ENCODE peak calls at places on chromosome 6, in four cellular contexts. One of them, this sample, is unnamed.

GRCh38 chr6:107668826-107669474 is 155.2 kb downstream of the SCML4 start:
- DNase-seq in HFF-Myc: no peak
- DNase-seq in activated B cell treated with CpG ODN at 0.5 μM for 24 hours: peak; percentile 32
- DNase-seq in AG09309: no peak
- DNase-seq in this sample: no peak

GRCh38 chr6:168027521-168027920 is 30.1 kb downstream of the KIF25 start:
- DNase-seq in AG09309: no peak
- DNase-seq in activated B cell treated with CpG ODN at 0.5 μM for 24 hours: no peak
- DNase-seq in HFF-Myc: no peak
- DNase-seq in this sample: no peak

GRCh38 chr6:89372506-89372901 is 20.0 kb upstream of the UBE2J1 start:
- DNase-seq in HFF-Myc: no peak
- DNase-seq in activated B cell treated with CpG ODN at 0.5 μM for 24 hours: no peak
- DNase-seq in AG09309: no peak
- DNase-seq in this sample: no peak

GRCh38 chr6:30876039-30876730 is 8.1 kb upstream of the DDR1 start:
- DNase-seq in activated B cell treated with CpG ODN at 0.5 μM for 24 hours: no peak
- DNase-seq in HFF-Myc: no peak
- DNase-seq in AG09309: peak; percentile 41
- DNase-seq in this sample: no peak

GRCh38 chr6:62283828-62284411 is 2.1 kb downstream of the KHDRBS2 start:
- DNase-seq in activated B cell treated with CpG ODN at 0.5 μM for 24 hours: no peak
- DNase-seq in HFF-Myc: peak; percentile 0
- DNase-seq in AG09309: no peak
- DNase-seq in this sample: no peak

GRCh38 chr6:3820563-3820962 is 28.6 kb upstream of the FAM50B start:
- DNase-seq in AG09309: no peak
- DNase-seq in activated B cell treated with CpG ODN at 0.5 μM for 24 hours: no peak
- DNase-seq in HFF-Myc: no peak
- DNase-seq in this sample: no peak

GRCh38 chr6:80520195-80520594 is 413.7 kb downstream of the BCKDHB start:
- DNase-seq in HFF-Myc: no peak
- DNase-seq in AG09309: no peak
- DNase-seq in activated B cell treated with CpG ODN at 0.5 μM for 24 hours: no peak
- DNase-seq in this sample: no peak

GRCh38 chr6:6556738-6557503 is 31.6 kb upstream of the LY86 start:
- DNase-seq in HFF-Myc: no peak
- DNase-seq in AG09309: peak; percentile 23
- DNase-seq in activated B cell treated with CpG ODN at 0.5 μM for 24 hours: peak; percentile 28
- DNase-seq in this sample: peak; percentile 64

GRCh38 chr6:104527311-104527710 is 332.4 kb downstream of the HACE1 start:
- DNase-seq in activated B cell treated with CpG ODN at 0.5 μM for 24 hours: no peak
- DNase-seq in HFF-Myc: no peak
- DNase-seq in AG09309: no peak
- DNase-seq in this sample: no peak

GRCh38 chr6:134826889-134827737 is 122.8 kb downstream of the ALDH8A1 start:
- DNase-seq in activated B cell treated with CpG ODN at 0.5 μM for 24 hours: no peak
- DNase-seq in AG09309: peak; percentile 100
- DNase-seq in HFF-Myc: peak; percentile 58
- DNase-seq in this sample: no peak

GRCh38 chr6:56690519-56691200 is 48.0 kb upstream of the DST start:
- DNase-seq in HFF-Myc: no peak
- DNase-seq in AG09309: no peak
- DNase-seq in activated B cell treated with CpG ODN at 0.5 μM for 24 hours: no peak
- DNase-seq in this sample: no peak

GRCh38 chr6:11738681-11739375 is 39.8 kb downstream of the ADTRP start:
- DNase-seq in HFF-Myc: no peak
- DNase-seq in AG09309: no peak
- DNase-seq in activated B cell treated with CpG ODN at 0.5 μM for 24 hours: no peak
- DNase-seq in this sample: no peak

GRCh38 chr6:4449409-4449808 is 314.0 kb upstream of the ECI2 start:
- DNase-seq in HFF-Myc: no peak
- DNase-seq in activated B cell treated with CpG ODN at 0.5 μM for 24 hours: no peak
- DNase-seq in AG09309: no peak
- DNase-seq in this sample: no peak

GRCh38 chr6:3211681-3212080 is 15.8 kb downstream of the TUBB2B start:
- DNase-seq in AG09309: no peak
- DNase-seq in HFF-Myc: no peak
- DNase-seq in activated B cell treated with CpG ODN at 0.5 μM for 24 hours: no peak
- DNase-seq in this sample: no peak

GRCh38 chr6:54776891-54777290 is 69.7 kb upstream of the FAM83B start:
- DNase-seq in AG09309: no peak
- DNase-seq in HFF-Myc: no peak
- DNase-seq in activated B cell treated with CpG ODN at 0.5 μM for 24 hours: no peak
- DNase-seq in this sample: no peak

GRCh38 chr6:149065658-149066556 is 251.6 kb upstream of the TAB2 start:
- DNase-seq in HFF-Myc: no peak
- DNase-seq in AG09309: no peak
- DNase-seq in activated B cell treated with CpG ODN at 0.5 μM for 24 hours: no peak
- DNase-seq in this sample: no peak

GRCh38 chr6:157430834-157431233 is 49.8 kb downstream of the ZDHHC14 start:
- DNase-seq in activated B cell treated with CpG ODN at 0.5 μM for 24 hours: no peak
- DNase-seq in AG09309: no peak
- DNase-seq in HFF-Myc: no peak
- DNase-seq in this sample: no peak

GRCh38 chr6:133871131-133871530 is 17.8 kb upstream of the TCF21 start:
- DNase-seq in activated B cell treated with CpG ODN at 0.5 μM for 24 hours: no peak
- DNase-seq in HFF-Myc: no peak
- DNase-seq in AG09309: no peak
- DNase-seq in this sample: no peak

GRCh38 chr6:142744836-142745235 is 200.1 kb downstream of the HIVEP2 start:
- DNase-seq in HFF-Myc: no peak
- DNase-seq in activated B cell treated with CpG ODN at 0.5 μM for 24 hours: no peak
- DNase-seq in AG09309: no peak
- DNase-seq in this sample: no peak

GRCh38 chr6:136129365-136129764 is 120.7 kb downstream of the MTFR2 start:
- DNase-seq in activated B cell treated with CpG ODN at 0.5 μM for 24 hours: no peak
- DNase-seq in AG09309: no peak
- DNase-seq in HFF-Myc: no peak
- DNase-seq in this sample: no peak

GRCh38 chr6:39295538-39295937 is 18.7 kb downstream of the KCNK17 start:
- DNase-seq in activated B cell treated with CpG ODN at 0.5 μM for 24 hours: no peak
- DNase-seq in AG09309: no peak
- DNase-seq in HFF-Myc: no peak
- DNase-seq in this sample: no peak

GRCh38 chr6:12369781-12370262 is 79.7 kb downstream of the EDN1 start:
- DNase-seq in AG09309: no peak
- DNase-seq in activated B cell treated with CpG ODN at 0.5 μM for 24 hours: no peak
- DNase-seq in HFF-Myc: no peak
- DNase-seq in this sample: no peak

GRCh38 chr6:36224918-36225461 is 28.4 kb downstream of the BRPF3 start:
- DNase-seq in activated B cell treated with CpG ODN at 0.5 μM for 24 hours: no peak
- DNase-seq in HFF-Myc: no peak
- DNase-seq in AG09309: no peak
- DNase-seq in this sample: no peak

GRCh38 chr6:26414281-26414680 is 12.2 kb downstream of the BTN3A1 start:
- DNase-seq in HFF-Myc: no peak
- DNase-seq in activated B cell treated with CpG ODN at 0.5 μM for 24 hours: no peak
- DNase-seq in AG09309: no peak
- DNase-seq in this sample: no peak

GRCh38 chr6:26415791-26416190 is 13.7 kb downstream of the BTN3A1 start:
- DNase-seq in AG09309: no peak
- DNase-seq in HFF-Myc: no peak
- DNase-seq in activated B cell treated with CpG ODN at 0.5 μM for 24 hours: no peak
- DNase-seq in this sample: no peak

GRCh38 chr6:26412954-26413353 is 10.9 kb downstream of the BTN3A1 start:
- DNase-seq in activated B cell treated with CpG ODN at 0.5 μM for 24 hours: no peak
- DNase-seq in HFF-Myc: no peak
- DNase-seq in AG09309: no peak
- DNase-seq in this sample: no peak

GRCh38 chr6:26416288-26416687 is 14.2 kb downstream of the BTN3A1 start:
- DNase-seq in HFF-Myc: no peak
- DNase-seq in AG09309: no peak
- DNase-seq in activated B cell treated with CpG ODN at 0.5 μM for 24 hours: no peak
- DNase-seq in this sample: no peak

DNA sequence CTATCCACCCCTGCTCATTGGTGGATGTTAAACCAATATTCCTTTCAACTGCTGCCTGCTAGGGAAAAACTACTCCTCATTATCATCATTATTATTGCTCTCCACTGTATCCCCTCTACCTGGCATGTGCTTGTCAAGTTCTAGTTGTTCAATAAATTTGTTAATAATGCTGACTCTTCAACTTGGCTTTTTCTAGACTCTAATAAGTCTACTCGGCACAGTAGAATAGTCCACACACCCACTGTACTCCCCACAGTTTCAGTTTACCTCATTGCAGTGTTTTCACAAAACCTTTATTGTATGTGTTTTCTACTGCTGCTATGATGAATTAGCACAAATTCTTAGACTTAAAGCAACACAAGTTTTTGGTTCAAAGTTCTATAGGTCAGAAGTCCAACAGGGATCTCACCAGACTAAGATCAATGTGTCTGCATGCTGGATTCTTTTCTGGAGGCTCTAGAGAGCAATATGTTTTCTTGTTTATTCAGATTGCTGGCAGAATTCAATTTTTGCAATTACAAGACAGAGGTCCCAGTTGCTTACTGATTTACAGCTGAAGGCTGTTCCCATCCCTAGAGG is 13.1 kb downstream of the BTN3A1 start:
- DNase-seq in activated B cell treated with CpG ODN at 0.5 μM for 24 hours: no peak
- DNase-seq in AG09309: no peak
- DNase-seq in HFF-Myc: no peak
- DNase-seq in this sample: no peak
- TF ChIP-seq CTCF in activated B cell treated with CpG ODN at 0.5 μM for 24 hours: no peak
- TF ChIP-seq CTCF in AG09309: no peak
- TF ChIP-seq CTCF in HFF-Myc: no peak
- TF ChIP-seq CTCF in this sample: no peak

GRCh38 chr6:75393806-75394205 is 99.8 kb downstream of the FILIP1 start:
- DNase-seq in activated B cell treated with CpG ODN at 0.5 μM for 24 hours: no peak
- DNase-seq in HFF-Myc: no peak
- DNase-seq in AG09309: no peak
- DNase-seq in this sample: no peak
- TF ChIP-seq CTCF in activated B cell treated with CpG ODN at 0.5 μM for 24 hours: no peak
- TF ChIP-seq CTCF in HFF-Myc: no peak
- TF ChIP-seq CTCF in AG09309: no peak
- TF ChIP-seq CTCF in this sample: no peak

GRCh38 chr6:84197708-84198107 is 29.7 kb downstream of the CEP162 start:
- DNase-seq in HFF-Myc: no peak
- DNase-seq in activated B cell treated with CpG ODN at 0.5 μM for 24 hours: no peak
- DNase-seq in AG09309: no peak
- DNase-seq in this sample: no peak
- TF ChIP-seq CTCF in HFF-Myc: no peak
- TF ChIP-seq CTCF in activated B cell treated with CpG ODN at 0.5 μM for 24 hours: no peak
- TF ChIP-seq CTCF in AG09309: no peak
- TF ChIP-seq CTCF in this sample: no peak

DNA sequence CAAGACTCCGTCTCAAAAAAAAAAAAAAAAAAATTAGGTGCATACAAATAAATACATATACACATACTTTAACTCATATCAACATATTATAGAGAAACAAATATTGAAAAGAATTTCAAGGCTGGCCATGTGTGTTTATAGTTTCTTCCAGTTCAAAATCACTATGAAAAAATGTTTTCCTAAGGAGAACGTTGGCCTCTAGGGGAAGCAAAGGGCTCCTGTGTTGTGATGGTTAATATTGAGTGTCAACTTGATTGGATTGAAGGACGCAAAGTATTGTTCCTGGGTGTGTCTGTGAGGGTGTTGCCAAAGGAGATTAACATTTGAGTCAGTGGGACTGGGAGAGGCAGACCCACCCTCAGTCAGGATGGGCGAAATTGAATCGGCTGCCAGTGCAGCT is 182.0 kb upstream of the AGPAT4 start:
- DNase-seq in HFF-Myc: no peak
- DNase-seq in AG09309: no peak
- DNase-seq in activated B cell treated with CpG ODN at 0.5 μM for 24 hours: no peak
- DNase-seq in this sample: no peak
- TF ChIP-seq CTCF in HFF-Myc: no peak
- TF ChIP-seq CTCF in AG09309: no peak
- TF ChIP-seq CTCF in activated B cell treated with CpG ODN at 0.5 μM for 24 hours: no peak
- TF ChIP-seq CTCF in this sample: no peak

GRCh38 chr6:158629376-158630221 is 14.9 kb downstream of the DYNLT1 start:
- DNase-seq in HFF-Myc: no peak
- DNase-seq in AG09309: no peak
- DNase-seq in activated B cell treated with CpG ODN at 0.5 μM for 24 hours: no peak
- DNase-seq in this sample: no peak
- TF ChIP-seq CTCF in HFF-Myc: no peak
- TF ChIP-seq CTCF in AG09309: no peak
- TF ChIP-seq CTCF in activated B cell treated with CpG ODN at 0.5 μM for 24 hours: no peak
- TF ChIP-seq CTCF in this sample: no peak

This sample was measured in mesothelial cell of epicardium.